ENCODE peak calls at places on chromosomes 4 and X, in five cellular contexts. Q, A, R, L and I are unnamed samples.

GRCh38 chrX:145393702-145394235 is 146.5 kb downstream of the SPANXN1 start:
- DNase-seq in Q (no peak), A (no peak), R (peak; percentile 34), L (no peak), I (no peak)

GRCh38 chrX:155086202-155086840 is 15.0 kb downstream of the BRCC3 start:
- DNase-seq in Q (no peak), A (peak; percentile 18), R (peak; percentile 64), L (no peak), I (peak; percentile 71)

GRCh38 chr4:148779771-148780170 is 337.6 kb upstream of the NR3C2 start:
- DNase-seq in Q (no peak), A (no peak), R (no peak), L (no peak), I (no peak)

GRCh38 chr4:184475096-184475461 is 729 bp upstream of the IRF2 start:
- DNase-seq in Q (no peak), A (no peak), R (peak; percentile 68), L (no peak), I (no peak)

GRCh38 chrX:97529801-97530200 is 646.1 kb downstream of the RPA4 start:
- DNase-seq in Q (no peak), A (no peak), R (no peak), L (no peak), I (no peak)

GRCh38 chr4:186807809-186808634 is 84.4 kb upstream of the FAT1 start:
- DNase-seq in Q (peak; percentile 89), A (no peak), R (no peak), L (no peak), I (no peak)

GRCh38 chrX:72492499-72492898 is 80.1 kb downstream of the HDAC8 start:
- DNase-seq in Q (no peak), A (no peak), R (no peak), L (peak; percentile 34), I (no peak)

GRCh38 chr4:12615822-12616221 is 868.3 kb downstream of the RAB28 start:
- DNase-seq in Q (no peak), A (no peak), R (no peak), L (no peak), I (no peak)

GRCh38 chr4:8920969-8921368 is 49.3 kb upstream of the HMX1 start:
- DNase-seq in Q (no peak), A (no peak), R (no peak), L (no peak), I (no peak)

DNA sequence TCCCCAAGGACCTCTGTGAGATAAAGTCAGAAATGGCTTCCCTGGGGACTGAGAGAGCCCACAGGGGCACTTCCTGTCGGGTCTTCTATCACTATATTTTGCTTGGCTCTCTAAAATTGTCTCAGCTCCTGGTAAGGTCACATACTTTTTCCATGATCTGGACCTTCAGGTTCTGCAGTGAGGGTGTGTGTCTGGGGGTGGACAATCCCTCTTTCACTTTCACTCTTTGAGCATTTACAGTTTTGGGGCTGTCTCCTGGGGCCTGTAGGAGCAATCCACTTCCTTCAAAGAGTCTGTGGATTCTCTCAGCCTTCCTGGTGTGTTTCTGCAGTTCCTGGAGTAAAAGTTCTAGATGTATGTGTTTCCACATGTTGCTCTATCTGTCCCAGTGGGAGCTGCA is 335.7 kb downstream of the FSTL5 start:
- DNase-seq in Q (no peak), A (no peak), R (no peak), L (no peak), I (no peak)
- H3K4me3 ChIP-seq in Q (no peak overlapping the region), A (no peak overlapping the region), R (no peak overlapping the region), L (no peak overlapping the region), I (no peak overlapping the region)

GRCh38 chr4:153126137-153126536 is 78.1 kb upstream of the TRIM2 start:
- DNase-seq in Q (no peak), A (no peak), R (no peak), L (no peak), I (no peak)
- H3K36me3 ChIP-seq in Q (no peaks in the 10 kb centered on the region), A (no peaks in the 10 kb centered on the region), R (no peaks in the 10 kb centered on the region), L (no peaks in the 10 kb centered on the region), I (no peaks in the 10 kb centered on the region)

DNA sequence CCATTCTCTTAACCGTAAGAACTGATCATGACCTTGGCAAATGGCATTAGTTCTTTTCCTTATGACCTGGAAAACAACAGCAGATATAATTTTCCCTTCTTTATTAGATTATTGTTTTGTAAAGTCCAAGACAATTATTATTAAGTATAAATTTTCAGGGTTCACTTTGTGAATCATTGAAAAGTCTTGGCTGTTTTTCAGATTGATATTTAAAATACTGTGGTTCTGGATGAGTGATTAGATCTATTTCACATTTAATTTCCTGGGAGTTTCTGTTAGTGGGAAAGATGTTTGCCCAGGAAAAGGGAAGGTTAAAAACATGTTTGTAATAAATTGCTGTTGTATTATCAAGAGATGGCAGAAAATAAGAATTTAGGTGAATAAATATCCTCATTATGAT is 194.9 kb downstream of the TLL1 start:
- DNase-seq in Q (no peak), A (no peak), R (no peak), L (no peak), I (no peak)
- H3K27me3 ChIP-seq in Q (no peaks in the 10 kb centered on the region), A (no peaks in the 10 kb centered on the region), R (no peaks in the 10 kb centered on the region), L (no peaks in the 10 kb centered on the region), I (no peaks in the 10 kb centered on the region)

DNA sequence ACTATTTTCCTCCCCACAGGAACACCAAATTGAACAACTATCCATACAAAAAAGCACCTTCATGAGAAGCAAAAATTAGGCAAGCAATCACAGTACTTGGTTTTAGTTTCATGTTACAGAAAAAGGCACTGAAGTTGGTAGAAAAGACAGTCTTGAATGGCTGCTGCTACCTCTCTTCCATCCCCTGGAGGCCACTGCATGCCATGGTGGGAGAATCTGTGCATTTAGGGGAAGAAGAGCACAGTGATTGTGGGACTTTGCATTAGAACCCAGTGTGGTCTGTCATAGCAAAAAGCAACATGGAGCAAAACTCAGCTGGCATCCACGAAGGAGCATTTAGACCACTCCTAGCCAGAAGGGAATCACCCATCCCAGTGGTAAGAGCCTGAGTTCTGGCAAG is 941.9 kb downstream of the PCDH18 start:
- DNase-seq in Q (no peak), A (no peak), R (no peak), L (no peak), I (no peak)
- H3K4me3 ChIP-seq in Q (no peak overlapping the region), A (no peak overlapping the region), R (no peak overlapping the region), L (no peak overlapping the region), I (no peak overlapping the region)

DNA sequence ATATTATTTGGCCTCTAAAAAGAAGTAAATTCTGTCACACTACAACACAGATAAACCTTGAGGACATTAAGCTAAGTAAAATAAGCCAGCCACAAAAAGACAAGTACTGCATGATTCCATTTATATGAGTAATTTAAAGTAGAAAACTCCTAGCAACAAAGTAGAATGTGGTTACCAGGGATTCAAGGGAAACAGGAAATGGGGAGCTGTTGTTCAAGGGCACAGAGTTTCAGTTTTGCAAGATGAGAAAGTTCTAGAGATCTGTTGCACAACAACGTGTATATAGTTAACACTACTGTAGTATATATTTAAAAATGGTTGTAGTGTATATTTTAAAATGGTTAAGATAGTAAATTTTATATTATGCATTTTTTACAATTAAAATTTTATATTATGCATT is 25.4 kb downstream of the SEC31A start:
- DNase-seq in Q (peak; percentile 91), A (no peak), R (peak; percentile 10), L (no peak), I (no peak)
- H3K36me3 ChIP-seq in Q (peaks cover 17% of the 10 kb centered on the region), A (peaks cover 79% of the 10 kb centered on the region), R (peaks cover 8% of the 10 kb centered on the region), L (peaks cover 13% of the 10 kb centered on the region), I (peaks cover 20% of the 10 kb centered on the region)

GRCh38 chr4:81392164-81392563 is 79.5 kb downstream of the RASGEF1B start:
- DNase-seq in Q (no peak), A (no peak), R (no peak), L (no peak), I (no peak)

GRCh38 chr4:81389720-81390119 is 82.0 kb downstream of the RASGEF1B start:
- DNase-seq in Q (no peak), A (no peak), R (no peak), L (no peak), I (no peak)

GRCh38 chr4:81398379-81398778 is 73.3 kb downstream of the RASGEF1B start:
- DNase-seq in Q (no peak), A (no peak), R (no peak), L (no peak), I (no peak)

GRCh38 chr4:81397635-81398034 is 74.1 kb downstream of the RASGEF1B start:
- DNase-seq in Q (no peak), A (no peak), R (no peak), L (no peak), I (no peak)

DNA sequence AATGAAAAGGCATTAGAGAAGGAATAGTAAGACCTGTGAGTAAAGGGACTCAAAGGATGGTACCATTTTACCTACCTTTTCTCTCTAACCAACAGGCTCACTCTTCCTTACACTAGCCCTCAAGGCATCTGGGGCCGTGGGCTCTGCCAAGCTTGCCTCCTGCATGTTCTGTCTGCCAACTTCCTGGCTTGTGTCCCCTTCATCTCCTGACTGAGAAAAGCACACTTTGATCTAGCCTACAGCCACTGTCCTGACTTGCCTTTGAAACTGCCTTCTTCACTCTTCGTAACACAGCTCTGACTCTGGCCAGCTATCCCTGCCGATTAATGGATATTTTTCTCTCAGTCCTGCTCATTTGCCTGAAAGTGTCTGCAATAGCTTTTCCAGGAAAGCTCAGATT is 76.5 kb downstream of the RASGEF1B start:
- DNase-seq in Q (no peak), A (no peak), R (no peak), L (no peak), I (no peak)
- H3K27me3 ChIP-seq in Q (no peaks in the 10 kb centered on the region), A (no peaks in the 10 kb centered on the region), R (no peaks in the 10 kb centered on the region), L (no peaks in the 10 kb centered on the region), I (no peaks in the 10 kb centered on the region)

GRCh38 chr4:121952290-121952689 is 430 bp upstream of the TRPC3 start:
- DNase-seq in Q (no peak), A (no peak), R (no peak), L (no peak), I (no peak)
- H3K4me3 ChIP-seq in Q (peak overlapping the region; percentile 59), A (no peak overlapping the region), R (no peak overlapping the region), L (no peak overlapping the region), I (peak overlapping the region; percentile 60)

GRCh38 chr4:118757761-118758213 is 72.6 kb downstream of the METTL14 start:
- DNase-seq in Q (peak; percentile 43), A (no peak), R (no peak), L (no peak), I (no peak)

GRCh38 chr4:118760092-118760491 is 74.9 kb downstream of the METTL14 start:
- DNase-seq in Q (no peak), A (no peak), R (no peak), L (no peak), I (no peak)

GRCh38 chr4:118756958-118757357 is 71.8 kb downstream of the METTL14 start:
- DNase-seq in Q (no peak), A (no peak), R (no peak), L (no peak), I (no peak)

GRCh38 chr4:118759481-118759880 is 74.3 kb downstream of the METTL14 start:
- DNase-seq in Q (no peak), A (no peak), R (no peak), L (no peak), I (no peak)

DNA sequence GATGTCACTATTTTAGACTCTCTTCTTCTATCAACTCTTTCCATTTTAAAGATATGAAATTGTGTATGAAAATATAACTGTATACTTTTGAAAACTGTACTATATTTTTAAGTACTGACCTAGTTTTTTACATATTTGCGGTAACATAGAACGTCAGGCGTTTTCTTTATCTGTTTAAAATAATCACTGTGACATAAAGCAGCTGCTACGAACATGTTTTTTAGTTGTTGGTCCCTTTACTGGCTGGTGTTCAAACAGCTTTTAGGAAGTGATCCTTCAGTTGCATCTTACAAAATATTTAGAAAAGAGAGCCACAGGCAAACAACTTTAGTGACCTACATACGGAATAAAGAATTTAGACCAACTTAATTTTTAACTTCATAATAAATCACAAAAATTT is 73.1 kb downstream of the METTL14 start:
- DNase-seq in Q (no peak), A (no peak), R (no peak), L (no peak), I (no peak)
- H3K36me3 ChIP-seq in Q (peaks cover 3% of the 10 kb centered on the region), A (peaks cover 38% of the 10 kb centered on the region), R (no peaks in the 10 kb centered on the region), L (peaks cover 7% of the 10 kb centered on the region), I (peaks cover 7% of the 10 kb centered on the region)